ENCODE peak calls at places on chromosomes 12 and 14, in six cellular contexts. G, I, F, Y, L and W are unnamed samples.

GRCh38 chr14:24422694-24423531 is 6.6 kb downstream of the CBLN3 start:
- DNase-seq in G (no peak), I (no peak), F (no peak), Y (no peak), L (no peak), W (no peak)

GRCh38 chr14:71438684-71439083 is 493.5 kb upstream of the RGS6 start:
- DNase-seq in G (no peak), I (no peak), F (no peak), Y (peak), L (peak), W (no peak)

GRCh38 chr14:34711169-34711568 is 3.2 kb downstream of the CFL2 start:
- DNase-seq in G (no peak), I (no peak), F (no peak), Y (peak), L (no peak), W (peak)

GRCh38 chr12:48979602-48980388 is 1.7 kb downstream of the WNT1 start:
- DNase-seq in G (no peak), I (peak), F (no peak), Y (no peak), L (no peak), W (peak)

GRCh38 chr12:71438670-71439361 is 782 bp upstream of the LGR5 start:
- DNase-seq in G (no peak), I (no peak), F (no peak), Y (peak), L (no peak), W (no peak)

GRCh38 chr14:34496679-34497513 is 34.9 kb upstream of the SPTSSA start:
- DNase-seq in G (peak), I (peak), F (peak), Y (peak), L (peak), W (peak)

GRCh38 chr14:51806624-51807023 is 53.8 kb upstream of the GNG2 start:
- DNase-seq in G (no peak), I (no peak), F (no peak), Y (no peak), L (no peak), W (no peak)

GRCh38 chr12:3251691-3252090 is 174.5 kb downstream of the TSPAN9 start:
- DNase-seq in G (no peak), I (no peak), F (peak), Y (no peak), L (no peak), W (no peak)

GRCh38 chr12:75509621-75510020 is 1.8 kb downstream of the KRR1 start:
- DNase-seq in G (no peak), I (no peak), F (no peak), Y (no peak), L (no peak), W (no peak)

GRCh38 chr12:113422030-113422900 is at the start of gene SDSL:
- DNase-seq in G (peak), I (peak), F (peak), Y (peak), L (no peak), W (peak)

GRCh38 chr14:105050551-105050897 is 14.7 kb downstream of the GPR132 start:
- DNase-seq in G (no peak), I (peak), F (no peak), Y (peak), L (no peak), W (peak)

GRCh38 chr12:10374624-10375018 is 15.2 kb downstream of the KLRK1 start:
- DNase-seq in G (no peak), I (no peak), F (no peak), Y (no peak), L (no peak), W (no peak)

GRCh38 chr12:99983721-99984258 is 946 bp downstream of the ANKS1B start:
- DNase-seq in G (no peak), I (no peak), F (no peak), Y (peak), L (no peak), W (no peak)

GRCh38 chr14:96088911-96089310 is 49.7 kb downstream of the C14orf132 start:
- DNase-seq in G (no peak), I (no peak), F (no peak), Y (no peak), L (no peak), W (no peak)

GRCh38 chr14:28785096-28785952 is 18.7 kb downstream of the FOXG1 start:
- DNase-seq in G (no peak), I (no peak), F (no peak), Y (no peak), L (no peak), W (no peak)
- H3K4me3 ChIP-seq in G (no peak), I (peak), F (peak), Y (peak), L (peak), W (no peak)

DNA sequence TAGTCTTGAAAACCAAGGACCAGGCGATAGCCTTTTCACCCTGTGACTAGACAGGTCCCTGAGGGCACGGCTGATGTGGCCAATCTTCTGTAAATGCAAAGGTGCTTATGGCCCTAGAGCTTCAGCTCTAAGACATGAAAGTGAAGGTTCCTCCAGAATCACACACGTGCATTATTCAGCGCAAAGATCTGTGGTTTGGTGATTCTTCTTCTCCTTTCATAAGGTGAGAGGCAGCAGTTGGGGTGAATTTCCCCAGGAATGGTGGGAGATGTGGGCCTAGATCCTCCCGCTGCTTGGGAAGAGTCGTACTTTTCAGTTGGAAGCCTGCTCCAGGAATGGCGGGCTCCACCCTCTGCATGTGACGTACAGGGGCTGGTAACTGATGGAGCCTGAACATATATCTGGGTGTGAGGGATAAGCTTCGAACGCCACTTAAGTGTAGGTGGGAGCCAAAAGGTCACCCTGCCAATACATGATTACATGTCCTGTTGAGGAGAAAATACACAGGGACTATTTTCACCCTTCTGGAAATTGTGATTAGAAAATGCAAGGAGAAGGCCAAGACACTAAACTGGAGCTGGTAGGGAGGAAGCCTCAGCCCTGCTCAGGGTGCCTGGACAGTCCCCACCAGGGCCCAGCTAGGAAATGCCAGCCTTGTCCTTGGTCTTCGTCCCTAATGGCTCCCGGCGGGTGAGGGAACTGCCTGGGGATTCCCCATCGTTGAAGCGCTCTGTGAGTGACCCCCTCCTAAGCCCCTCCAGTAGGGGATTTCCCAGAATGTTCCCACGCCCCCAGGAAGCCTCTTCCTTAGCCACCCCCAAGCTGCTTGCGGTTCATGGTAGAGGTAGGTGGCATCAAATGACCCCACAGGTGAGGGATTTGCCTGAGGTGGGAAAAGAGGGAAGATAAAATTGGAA is 17.6 kb downstream of the BATF start:
- DNase-seq in G (no peak), I (no peak), F (no peak), Y (no peak), L (no peak), W (no peak)
- H3K4me3 ChIP-seq in G (no peak), I (no peak), F (no peak), Y (no peak), L (no peak), W (no peak)

DNA sequence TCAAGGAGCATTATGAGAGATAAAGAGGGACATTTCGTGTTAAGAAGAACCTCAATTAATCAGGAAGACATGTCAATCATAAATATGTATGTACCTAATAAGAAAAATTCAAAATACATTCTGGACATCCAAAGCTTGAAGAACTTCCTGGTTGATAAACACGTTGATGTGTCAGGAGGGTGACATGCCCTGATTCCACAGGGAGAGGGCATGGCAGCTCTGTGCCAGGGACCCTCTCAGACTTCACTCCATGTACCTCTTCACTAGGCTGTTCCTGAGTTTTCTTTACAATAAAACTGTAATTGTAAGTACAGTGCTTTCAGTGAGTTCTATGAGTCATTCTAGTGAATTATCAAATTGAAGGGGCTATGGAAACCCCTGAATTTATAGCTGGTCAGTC is 163.5 kb downstream of the CFAP54 start:
- DNase-seq in G (no peak), I (no peak), F (no peak), Y (no peak), L (no peak), W (no peak)
- H3K4me3 ChIP-seq in G (no peak), I (no peak), F (no peak), Y (no peak), L (no peak), W (no peak)

GRCh38 chr12:108846320-108846719 is 11.1 kb downstream of the SSH1 start:
- DNase-seq in G (no peak), I (peak), F (peak), Y (peak), L (peak), W (no peak)
- H3K4me3 ChIP-seq in G (no peak), I (peak), F (no peak), Y (no peak), L (no peak), W (no peak)

GRCh38 chr12:32446306-32447119 is 47.2 kb downstream of the FGD4 start:
- DNase-seq in G (no peak), I (no peak), F (no peak), Y (no peak), L (no peak), W (no peak)
- H3K4me3 ChIP-seq in G (no peak), I (no peak), F (no peak), Y (no peak), L (no peak), W (no peak)

DNA sequence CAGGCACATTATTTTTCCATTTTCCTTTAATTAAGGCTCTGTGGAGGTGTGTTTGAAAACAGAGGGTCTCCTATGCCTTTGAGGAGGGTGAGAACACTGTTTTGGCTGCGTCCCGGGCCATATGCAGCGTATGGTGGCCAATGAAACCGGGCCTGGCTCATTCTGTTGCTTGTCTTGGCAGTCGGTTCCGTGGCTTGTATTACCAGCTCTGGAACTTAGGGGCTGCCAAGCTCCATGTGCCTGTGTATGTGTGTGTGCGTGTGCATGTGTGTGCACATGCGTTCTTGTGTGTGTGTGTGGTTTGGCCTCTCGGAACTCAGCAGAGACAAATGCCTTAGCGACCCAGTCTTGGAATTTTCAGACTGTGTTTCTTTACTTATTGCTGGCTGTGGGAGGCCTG is 2.7 kb downstream of the JDP2 start:
- DNase-seq in G (no peak), I (peak), F (peak), Y (no peak), L (no peak), W (no peak)
- H3K4me3 ChIP-seq in G (peak), I (peak), F (peak), Y (peak), L (peak), W (no peak)

GRCh38 chr12:95548539-95549391 is 2.5 kb downstream of the USP44 start:
- DNase-seq in G (no peak), I (peak), F (peak), Y (no peak), L (no peak), W (peak)
- H3K4me3 ChIP-seq in G (peak), I (peak), F (peak), Y (peak), L (peak), W (peak)

GRCh38 chr12:1575287-1575798 is 19.0 kb downstream of the FBXL14 start:
- DNase-seq in G (no peak), I (no peak), F (no peak), Y (peak), L (no peak), W (no peak)

GRCh38 chr12:1573960-1574862 is 20.2 kb downstream of the FBXL14 start:
- DNase-seq in G (no peak), I (no peak), F (no peak), Y (no peak), L (no peak), W (no peak)

GRCh38 chr12:1574863-1575254 is 19.5 kb downstream of the FBXL14 start:
- DNase-seq in G (no peak), I (no peak), F (no peak), Y (peak), L (no peak), W (no peak)

GRCh38 chr12:1575799-1576401 is 18.5 kb downstream of the FBXL14 start:
- DNase-seq in G (no peak), I (no peak), F (no peak), Y (peak), L (no peak), W (no peak)

DNA sequence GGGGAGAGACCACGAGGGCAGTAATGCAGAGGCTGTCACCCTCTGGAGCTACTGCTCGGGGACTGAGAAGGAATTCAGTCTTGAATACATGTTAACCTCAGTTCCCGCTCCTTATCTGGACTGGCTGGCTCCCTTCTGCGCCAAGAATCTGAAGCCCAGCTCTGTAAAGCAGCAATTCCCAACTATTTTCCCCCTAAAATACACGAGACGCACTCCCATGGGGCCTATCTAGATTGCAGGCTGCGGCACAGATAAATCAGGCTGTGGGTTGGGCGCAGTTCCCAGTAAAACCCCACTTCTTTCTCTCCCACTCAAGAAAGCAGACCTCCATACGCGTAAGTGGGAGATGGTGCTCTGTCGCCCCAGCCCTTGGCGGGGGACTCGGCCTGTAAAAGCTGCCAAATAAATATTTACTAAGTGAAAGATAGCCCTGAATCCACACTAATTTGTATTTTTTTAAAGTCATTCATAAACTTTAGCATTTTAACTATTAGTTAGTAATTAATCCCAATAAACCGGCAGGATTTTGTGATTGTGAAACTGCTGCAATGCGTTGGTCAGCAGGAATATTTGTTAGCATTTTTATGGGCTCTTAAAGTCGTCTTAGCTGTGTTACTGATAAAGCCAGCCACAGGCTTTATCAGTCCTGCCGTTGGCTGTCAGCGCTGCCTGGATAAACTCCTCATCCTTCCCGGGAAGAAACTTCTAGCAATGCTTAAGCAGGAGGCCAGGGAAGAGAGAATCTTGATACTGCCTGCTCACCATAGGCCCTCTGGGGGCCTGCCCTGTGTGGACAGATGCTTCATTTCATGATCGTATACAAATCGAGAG is 17.8 kb downstream of the FBXL14 start:
- DNase-seq in G (no peak), I (no peak), F (peak), Y (peak), L (no peak), W (no peak)
- H3K4me3 ChIP-seq in G (peak), I (no peak), F (no peak), Y (peak), L (no peak), W (no peak)

GRCh38 chr12:91179315-91179714 is 3.3 kb downstream of the DCN start:
- DNase-seq in G (no peak), I (no peak), F (no peak), Y (peak), L (no peak), W (no peak)

GRCh38 chr12:91182664-91183455 is at the start of gene DCN:
- DNase-seq in G (no peak), I (no peak), F (no peak), Y (peak), L (no peak), W (no peak)

GRCh38 chr12:91180162-91180561 is 2.5 kb downstream of the DCN start:
- DNase-seq in G (no peak), I (no peak), F (no peak), Y (no peak), L (no peak), W (no peak)

GRCh38 chr12:91180577-91180976 is 2.0 kb downstream of the DCN start:
- DNase-seq in G (no peak), I (no peak), F (no peak), Y (peak), L (no peak), W (no peak)

DNA sequence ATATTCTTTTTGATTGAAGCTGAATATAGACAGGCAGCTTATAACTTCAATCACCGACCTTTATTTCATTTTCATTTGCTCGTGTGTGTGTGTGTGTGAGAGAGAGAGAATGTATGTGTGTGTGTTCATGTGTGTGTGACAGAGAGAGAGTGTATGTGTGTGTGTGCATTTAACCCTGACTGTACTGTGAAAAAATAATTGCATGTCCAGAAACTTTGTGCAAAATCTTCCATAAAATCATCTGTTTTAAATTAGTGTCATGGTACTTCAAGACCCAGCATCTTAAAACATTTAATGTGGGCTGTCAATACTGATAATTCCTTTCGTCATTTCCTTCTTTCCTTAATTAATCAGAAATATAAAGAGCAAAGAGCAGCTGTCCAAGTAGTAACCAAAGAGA is 1.6 kb downstream of the DCN start:
- DNase-seq in G (no peak), I (no peak), F (no peak), Y (peak), L (no peak), W (no peak)
- H3K4me3 ChIP-seq in G (peak), I (peak), F (peak), Y (peak), L (peak), W (no peak)

GRCh38 chr14:94775875-94776217 is 5.9 kb upstream of the GSC start:
- DNase-seq in G (no peak), I (no peak), F (no peak), Y (peak), L (no peak), W (no peak)
- H3K4me3 ChIP-seq in G (no peak), I (no peak), F (no peak), Y (no peak), L (no peak), W (no peak)